ENCODE peak calls at places on chromosome 22, in seven cellular contexts. W, A, R, K, D, U and J are unnamed samples.

GRCh38 chr22:38103641-38104040 is 6.8 kb downstream of the BAIAP2L2 start:
- DNase-seq in W (no peak), A (no peak), R (no peak), K (no peak), D (no peak), U (no peak), J (no peak)

GRCh38 chr22:44338183-44338812 is 25.5 kb upstream of the SHISAL1 start:
- DNase-seq in W (peak), A (peak), R (no peak), K (no peak), D (no peak), U (no peak), J (peak)

GRCh38 chr22:23113847-23114720 is 27.7 kb downstream of the RSPH14 start:
- DNase-seq in W (no peak), A (no peak), R (no peak), K (no peak), D (no peak), U (no peak), J (no peak)

GRCh38 chr22:32206774-32207758 is 2.2 kb upstream of the RFPL2 start:
- DNase-seq in W (no peak), A (peak), R (peak), K (peak), D (no peak), U (peak), J (no peak)

GRCh38 chr22:50206599-50206998 is 5.8 kb downstream of the SELENOO start:
- DNase-seq in W (peak), A (peak), R (peak), K (no peak), D (no peak), U (peak), J (no peak)

GRCh38 chr22:38869663-38870062 is 2.4 kb downstream of the CBX6 start:
- DNase-seq in W (no peak), A (no peak), R (no peak), K (no peak), D (no peak), U (peak), J (peak)

GRCh38 chr22:32665676-32666075 is 135.8 kb upstream of the TIMP3 start:
- DNase-seq in W (no peak), A (peak), R (no peak), K (no peak), D (peak), U (no peak), J (no peak)

GRCh38 chr22:36727110-36727509 is 23.6 kb upstream of the CACNG2 start:
- DNase-seq in W (no peak), A (no peak), R (no peak), K (no peak), D (no peak), U (peak), J (no peak)

GRCh38 chr22:47116426-47117341 is 354.2 kb downstream of the TBC1D22A start:
- DNase-seq in W (no peak), A (no peak), R (peak), K (no peak), D (no peak), U (peak), J (peak)

GRCh38 chr22:19149047-19149883 is 827 bp downstream of the GSC2 start:
- DNase-seq in W (no peak), A (peak), R (peak), K (peak), D (no peak), U (peak), J (no peak)

DNA sequence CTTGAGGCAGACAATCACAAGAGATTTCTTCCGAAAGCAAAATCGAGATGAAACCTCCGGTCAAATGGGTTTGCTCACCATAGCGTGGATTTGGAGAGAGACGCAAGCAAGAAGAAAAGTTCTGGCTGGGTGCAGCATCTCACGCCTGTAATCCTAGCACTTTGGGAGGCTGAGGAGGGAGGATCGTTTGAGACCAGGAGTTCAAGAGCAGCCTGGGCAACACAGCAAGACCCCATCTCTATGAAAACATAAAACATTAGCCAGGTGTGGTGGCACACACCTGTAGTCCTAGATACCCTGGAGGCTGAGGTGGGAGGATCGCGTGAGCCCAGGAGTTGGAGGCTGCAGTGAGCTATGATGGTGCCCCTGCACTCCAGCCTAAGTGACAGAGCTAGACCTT is 24.4 kb downstream of the MN1 start:
- DNase-seq in W (no peak), A (peak), R (no peak), K (no peak), D (no peak), U (no peak), J (no peak)
- H3K27ac ChIP-seq in W (no peak), A (peak), R (no peak), K (no peak), D (peak), U (no peak), J (peak)

GRCh38 chr22:45516163-45516562 is 13.5 kb downstream of the FBLN1 start:
- DNase-seq in W (no peak), A (no peak), R (no peak), K (no peak), D (no peak), U (no peak), J (no peak)
- H3K27ac ChIP-seq in W (no peak), A (peak), R (no peak), K (no peak), D (peak), U (no peak), J (no peak)

DNA sequence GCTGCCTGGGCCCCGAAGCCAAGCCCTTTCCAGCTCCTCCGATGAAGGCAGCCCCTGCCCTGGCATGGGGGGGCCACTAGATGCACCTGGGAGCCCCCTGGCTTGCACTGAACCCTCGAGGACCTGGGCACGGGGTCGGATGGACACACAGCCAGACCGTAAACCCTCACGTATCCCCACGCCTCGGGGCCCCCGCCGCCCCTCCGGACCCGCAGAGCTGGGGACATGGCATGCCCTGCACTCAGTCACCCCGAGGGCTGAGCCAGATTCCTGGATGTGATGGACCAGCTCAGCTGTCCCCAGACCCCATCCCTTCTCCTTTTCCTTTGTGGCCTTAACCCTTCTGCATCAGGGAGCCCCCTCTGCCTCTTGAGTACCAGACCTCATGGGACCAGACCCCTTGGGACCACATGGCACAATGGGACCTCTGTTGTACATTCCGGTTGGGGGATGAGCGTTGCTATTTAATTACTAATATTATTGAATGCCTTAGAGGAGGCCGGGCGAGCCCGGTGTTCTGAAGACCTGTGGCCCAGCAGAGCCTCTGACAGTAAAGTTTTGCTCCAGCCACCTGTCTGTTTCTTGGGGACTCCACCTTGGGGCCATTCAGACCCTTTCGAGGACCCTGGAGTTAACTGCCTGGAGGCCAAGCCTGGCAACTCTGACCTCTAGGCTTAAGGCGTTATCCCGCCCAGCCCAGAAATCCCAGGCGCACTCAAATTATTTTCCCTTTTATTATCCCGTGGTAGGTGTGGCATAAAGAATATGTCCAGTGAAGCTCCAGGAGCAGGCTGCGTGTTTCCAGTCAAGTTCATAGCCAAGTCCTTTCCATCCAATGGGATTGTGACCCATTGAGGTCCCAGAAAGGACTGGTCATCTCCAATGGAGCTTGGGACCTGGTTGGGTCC is 3.0 kb downstream of the RASL10A start:
- DNase-seq in W (peak), A (no peak), R (peak), K (no peak), D (no peak), U (no peak), J (peak)
- H3K27ac ChIP-seq in W (no peak), A (no peak), R (no peak), K (no peak), D (peak), U (no peak), J (no peak)

DNA sequence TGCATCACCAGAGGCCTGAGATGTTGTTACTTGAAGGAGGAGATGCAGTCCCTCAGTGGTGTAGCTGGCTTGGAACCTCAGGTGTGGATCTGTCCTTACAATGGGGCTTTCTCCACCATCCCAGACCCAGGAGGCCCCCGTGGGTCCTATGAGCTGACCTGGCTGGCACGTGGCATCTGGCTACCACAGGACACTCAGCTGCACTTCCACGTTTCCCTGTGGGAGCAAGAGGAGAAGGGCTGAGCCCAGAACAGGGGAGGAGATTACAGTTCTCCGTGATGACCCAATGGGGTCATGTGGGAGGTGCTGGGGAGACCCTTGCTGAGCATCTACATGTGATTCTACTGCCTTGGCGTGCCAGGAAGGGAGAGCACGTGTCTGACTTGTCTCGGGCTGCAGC is 1448.4 kb downstream of the TBC1D22A start:
- DNase-seq in W (no peak), A (no peak), R (no peak), K (no peak), D (no peak), U (no peak), J (no peak)
- H3K27ac ChIP-seq in W (no peak), A (no peak), R (no peak), K (no peak), D (no peak), U (no peak), J (no peak)